ENCODE peak calls at places on chromosomes 12 and 14, in four cellular contexts. C is H9, Z is fibroblast of lung, E is endothelial cell of umbilical vein. B is an unnamed sample. For H3K27me3, the result is how much of the 10 kb centered on the place peaks cover.

GRCh38 chr14:81435578-81436295 is 35.6 kb upstream of the STON2 start:
- DNase-seq in C (peak), Z (peak), E (peak), B (peak)

GRCh38 chr14:94388027-94388895 is at the start of gene SERPINA1:
- DNase-seq in C (no peak), Z (no peak), E (no peak), B (peak)

GRCh38 chr12:11630046-11630706 is 19.3 kb upstream of the ETV6 start:
- DNase-seq in C (no peak), Z (no peak), E (no peak), B (peak)

GRCh38 chr12:86712425-86712843 is 456.2 kb upstream of the MGAT4C start:
- DNase-seq in C (no peak), Z (peak), E (peak), B (peak)

GRCh38 chr12:89353823-89354629 is 1.7 kb upstream of the DUSP6 start:
- DNase-seq in C (peak), Z (peak), E (peak), B (peak)

GRCh38 chr14:102965282-102965681 is 42.8 kb downstream of the AMN start:
- DNase-seq in C (no peak), Z (no peak), E (no peak), B (peak)

GRCh38 chr14:64541261-64541970 is 875 bp downstream of the HSPA2 start:
- DNase-seq in C (no peak), Z (peak), E (peak), B (peak)

GRCh38 chr14:45251912-45252311 is 1.1 kb downstream of the MIS18BP1 start:
- DNase-seq in C (no peak), Z (peak), E (peak), B (peak)

GRCh38 chr12:101915856-101916255 is 38.5 kb downstream of the DRAM1 start:
- DNase-seq in C (no peak), Z (no peak), E (no peak), B (no peak)

DNA sequence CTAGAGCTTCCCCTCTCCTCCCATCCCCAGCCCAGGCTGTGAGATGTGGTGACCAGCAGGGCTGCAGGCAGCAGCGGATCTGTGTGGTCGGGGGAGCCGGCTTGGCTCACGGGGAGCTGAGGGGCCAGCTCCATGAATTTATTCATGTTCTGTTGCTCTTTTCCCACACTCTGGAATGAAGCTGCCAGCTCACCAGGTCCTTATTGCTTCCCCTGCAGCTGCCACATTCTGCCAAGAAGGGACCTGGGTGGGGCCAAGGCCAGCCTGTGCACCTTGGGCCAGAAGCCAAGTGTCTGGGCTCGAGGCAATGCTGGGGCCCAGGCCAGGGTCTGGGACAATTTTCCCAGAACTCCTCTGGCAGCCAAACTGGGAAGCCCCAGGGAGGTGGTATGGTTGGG is 2.5 kb upstream of the C1QL4 start:
- DNase-seq in C (no peak), Z (no peak), E (no peak), B (no peak)
- H3K27me3 ChIP-seq in C (half or more), Z (half or more), E (half or more), B (half or more)

GRCh38 chr14:75363570-75364227 is 64.1 kb upstream of the JDP2 start:
- DNase-seq in C (no peak), Z (no peak), E (no peak), B (peak)

GRCh38 chr14:75363156-75363555 is 64.7 kb upstream of the JDP2 start:
- DNase-seq in C (no peak), Z (no peak), E (no peak), B (no peak)

GRCh38 chr14:75359098-75359497 is 68.7 kb upstream of the JDP2 start:
- DNase-seq in C (no peak), Z (no peak), E (no peak), B (no peak)

GRCh38 chr14:75361751-75362433 is 65.9 kb upstream of the JDP2 start:
- DNase-seq in C (no peak), Z (peak), E (no peak), B (peak)
- H3K4me2 ChIP-seq in C (no peak), Z (no peak), E (no peak), B (peak)

DNA sequence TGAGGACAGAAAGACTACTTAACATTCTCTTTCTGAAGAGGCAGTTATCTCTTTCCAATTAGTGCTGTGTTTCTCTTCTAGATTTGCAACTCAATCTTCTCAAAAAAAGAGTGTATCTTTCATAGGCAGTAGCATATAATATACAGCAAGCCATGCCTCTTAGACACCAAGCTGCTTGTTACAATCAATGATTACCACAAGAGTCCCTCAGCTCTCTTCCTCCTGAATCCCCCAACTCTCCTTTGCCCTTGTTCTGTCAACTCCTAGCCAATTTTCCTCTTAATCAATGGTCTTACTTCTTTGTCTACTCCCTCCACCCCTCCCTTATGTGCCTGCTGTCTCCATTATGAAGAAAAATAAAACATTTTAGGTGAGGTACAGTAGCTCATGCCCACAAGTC is 2.6 kb downstream of the TMTC1 start:
- DNase-seq in C (no peak), Z (peak), E (no peak), B (no peak)
- H3K27me3 ChIP-seq in C (under half), Z (under half), E (under half), B (under half)

GRCh38 chr14:55053500-55053899 is 2.1 kb downstream of the MAPK1IP1L start:
- DNase-seq in C (no peak), Z (no peak), E (no peak), B (no peak)
- H3K4me2 ChIP-seq in C (peak), Z (peak), E (peak), B (peak)

DNA sequence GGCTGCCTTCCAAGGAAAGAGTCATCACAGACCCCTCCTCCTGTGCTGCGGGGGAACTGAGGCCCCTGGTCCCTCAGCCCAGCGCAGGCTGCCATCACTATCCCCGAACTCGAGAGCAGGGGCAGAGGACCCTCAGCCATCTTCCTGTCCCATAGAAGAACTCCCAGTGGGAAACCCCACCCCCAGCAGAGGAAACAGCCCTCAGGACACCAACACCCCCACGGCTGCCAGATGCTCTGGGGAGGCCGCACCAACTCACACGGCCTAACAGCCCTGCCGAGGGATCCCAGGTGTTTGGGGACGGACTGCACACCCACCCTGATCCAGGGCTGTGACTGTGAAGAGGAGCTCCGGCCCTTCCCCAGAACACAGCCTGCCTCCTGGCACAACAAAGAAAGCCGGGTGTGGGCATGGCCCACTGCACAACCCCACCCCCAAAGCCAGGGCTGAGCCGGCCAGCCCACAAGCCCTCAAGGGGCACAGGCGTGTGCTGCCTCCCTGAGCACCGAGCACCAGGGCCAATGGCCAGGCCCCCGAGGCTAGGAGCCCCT is 16.3 kb upstream of the C14orf180 start:
- DNase-seq in C (no peak), Z (no peak), E (no peak), B (no peak)
- H3K27me3 ChIP-seq in C (under half), Z (under half), E (under half), B (under half)

DNA sequence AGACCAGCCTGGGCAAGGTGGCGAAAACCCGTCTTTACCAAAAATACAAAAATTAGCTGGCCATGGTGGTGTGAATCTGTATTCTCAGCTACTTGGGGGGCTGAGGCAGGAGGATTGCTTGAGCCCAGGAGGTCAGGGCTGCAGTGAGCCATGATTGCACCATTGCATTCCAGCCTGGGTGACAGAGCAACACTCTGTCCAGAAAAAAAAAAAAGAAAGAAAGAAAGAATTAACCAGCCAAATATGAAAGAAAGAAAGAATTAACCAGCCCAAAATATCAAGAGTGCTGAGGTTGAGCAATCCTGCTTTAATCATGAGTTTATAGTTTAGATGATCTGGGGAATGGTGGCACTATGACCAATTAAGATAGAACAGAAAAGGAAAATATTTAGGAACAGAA is 3.5 kb upstream of the ACTN1 start:
- DNase-seq in C (no peak), Z (peak), E (no peak), B (peak)
- H3K4me2 ChIP-seq in C (no peak), Z (no peak), E (no peak), B (peak)

GRCh38 chr12:102961488-102961801 is 4.0 kb downstream of the ASCL1 start:
- DNase-seq in C (no peak), Z (no peak), E (no peak), B (no peak)

GRCh38 chr12:102963796-102964195 is 6.3 kb downstream of the ASCL1 start:
- DNase-seq in C (no peak), Z (no peak), E (no peak), B (no peak)

GRCh38 chr12:102962532-102962931 is 5.1 kb downstream of the ASCL1 start:
- DNase-seq in C (no peak), Z (no peak), E (no peak), B (no peak)

GRCh38 chr12:102964872-102965271 is 7.4 kb downstream of the ASCL1 start:
- DNase-seq in C (peak), Z (no peak), E (no peak), B (no peak)

GRCh38 chr12:102962986-102963385 is 5.5 kb downstream of the ASCL1 start:
- DNase-seq in C (no peak), Z (no peak), E (no peak), B (no peak)
- H3K27me3 ChIP-seq in C (half or more), Z (under half), E (half or more), B (half or more)

GRCh38 chr12:1132309-1132708 is 141.3 kb downstream of the ERC1 start:
- DNase-seq in C (no peak), Z (no peak), E (no peak), B (no peak)

GRCh38 chr12:1127021-1127420 is 136.0 kb downstream of the ERC1 start:
- DNase-seq in C (no peak), Z (no peak), E (no peak), B (no peak)

GRCh38 chr12:1130164-1130563 is 139.1 kb downstream of the ERC1 start:
- DNase-seq in C (no peak), Z (no peak), E (peak), B (no peak)

GRCh38 chr12:1131811-1132224 is 140.8 kb downstream of the ERC1 start:
- DNase-seq in C (no peak), Z (no peak), E (no peak), B (no peak)

DNA sequence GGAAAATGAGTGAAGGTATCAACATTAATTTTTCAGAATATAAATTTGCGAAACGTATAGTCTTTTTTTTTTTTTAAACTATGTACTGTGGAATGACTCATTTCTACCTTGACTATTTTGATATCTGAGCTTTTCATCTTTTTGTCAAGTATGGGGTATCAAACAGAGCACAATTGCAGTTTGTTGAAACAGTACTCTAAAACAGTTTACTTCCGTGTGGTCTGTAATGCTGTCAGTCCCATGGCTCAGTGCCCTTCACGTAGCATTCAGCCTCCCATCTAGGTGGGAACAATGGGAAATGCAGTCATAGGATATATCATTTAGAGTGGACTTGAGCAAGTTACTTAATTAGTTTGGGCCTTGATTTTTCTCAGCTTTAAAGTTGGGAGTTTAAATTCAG is 139.5 kb downstream of the ERC1 start:
- DNase-seq in C (no peak), Z (no peak), E (peak), B (no peak)
- H3K4me2 ChIP-seq in C (no peak), Z (no peak), E (no peak), B (no peak)

DNA sequence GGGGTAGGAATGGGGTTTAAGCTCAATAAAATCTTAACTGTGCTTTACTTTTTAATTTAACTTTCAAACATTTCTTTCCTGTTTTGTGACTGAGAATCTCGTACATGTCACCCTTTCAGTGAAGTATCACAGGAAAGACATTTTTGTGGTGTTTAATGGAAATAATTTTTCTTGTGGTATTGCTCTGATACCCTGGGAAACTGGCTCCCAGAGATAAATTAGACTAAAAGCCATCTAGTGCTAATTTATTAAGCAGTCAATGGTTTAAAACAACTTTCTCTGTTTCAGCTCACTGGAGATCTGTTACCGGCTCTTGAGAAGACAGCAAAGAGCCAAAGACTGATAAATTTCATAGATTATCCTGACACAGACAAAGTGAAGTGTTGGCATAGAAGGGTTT is 148.1 kb upstream of the BMP4 start:
- DNase-seq in C (no peak), Z (no peak), E (no peak), B (no peak)
- H3K27me3 ChIP-seq in C (under half), Z (under half), E (under half), B (under half)

DNA sequence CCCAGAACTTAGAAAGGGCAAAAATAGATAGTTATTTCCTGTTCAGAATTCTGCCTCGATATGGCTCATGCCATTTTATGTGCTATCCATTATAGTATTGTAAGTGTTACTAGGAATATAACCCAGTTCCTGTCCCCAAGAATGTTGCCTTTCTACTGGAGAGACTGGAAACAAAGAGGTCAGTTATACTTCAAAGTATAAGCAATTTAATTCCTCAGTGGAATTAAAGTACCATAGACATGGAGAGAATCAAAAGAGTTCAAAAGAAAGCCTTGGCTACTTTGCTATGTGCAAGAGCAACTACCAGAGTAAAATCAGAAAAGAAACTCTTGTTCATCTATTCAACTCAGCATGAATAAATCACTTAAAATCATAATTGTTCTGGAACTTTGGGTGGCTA is 173.2 kb upstream of the EEA1 start:
- DNase-seq in C (no peak), Z (no peak), E (no peak), B (no peak)
- H3K4me2 ChIP-seq in C (no peak), Z (no peak), E (no peak), B (no peak)

B was measured in GM23248.